ENCODE peak calls at places on chromosomes 7 and 10, in ten cellular contexts. A is T-cell; D is iPS-NIHi11; R is right cardiac atrium; W is HEK293T; M is HFF-Myc; K is HTR-8/SVneo; G is skeletal muscle cell; E is activated T-helper 9 cell treated with anti-CD3 and anti-CD28 coated beads, Interleukin-2, amount 50 U/mL, for 16 hours; C is mucosa of gallbladder. X is an unnamed sample.

GRCh38 chr10:131499566-131499965 is 188.0 kb upstream of the TCERG1L start:
- DNase-seq in C (no peak), A (no peak), E (no peak), R (no peak), G (no peak), D (no peak), W (no peak), K (no peak), M (no peak), X (no peak)

GRCh38 chr7:19916011-19916410 is 142.6 kb upstream of the TMEM196 start:
- DNase-seq in M (no peak), W (no peak), R (no peak), E (no peak), K (no peak), G (no peak), D (no peak), C (no peak), A (no peak), X (no peak)

GRCh38 chr7:151143261-151144015 is 24.1 kb downstream of the GBX1 start:
- DNase-seq in R (no peak), M (no peak), A (no peak), G (no peak), C (no peak), K (no peak), E (no peak), W (no peak), D (no peak), X (no peak)

GRCh38 chr10:102227050-102227449 is 951 bp downstream of the ELOVL3 start:
- DNase-seq in R (no peak), G (peak), W (no peak), M (no peak), C (no peak), A (no peak), D (no peak), K (no peak), E (no peak), X (no peak)

GRCh38 chr7:51727441-51727840 is 410.8 kb upstream of the COBL start:
- DNase-seq in M (no peak), G (no peak), D (no peak), K (no peak), W (no peak), R (no peak), A (no peak), C (no peak), E (no peak), X (no peak)

GRCh38 chr10:58731276-58731675 is 218.6 kb downstream of the BICC1 start:
- DNase-seq in W (no peak), R (no peak), G (no peak), C (no peak), M (no peak), K (no peak), A (no peak), D (no peak), E (no peak), X (no peak)

GRCh38 chr10:132921818-132922807 is 20.3 kb downstream of the CFAP46 start:
- DNase-seq in W (no peak), M (no peak), C (no peak), G (no peak), D (no peak), A (no peak), R (no peak), E (no peak), K (no peak), X (no peak)

GRCh38 chr10:83144461-83144860 is 994.8 kb upstream of the GHITM start:
- DNase-seq in E (no peak), R (no peak), A (no peak), W (no peak), G (no peak), K (no peak), C (no peak), M (no peak), D (no peak), X (no peak)

GRCh38 chr7:44348851-44349781 is 23.7 kb upstream of the CAMK2B start:
- DNase-seq in A (no peak), E (no peak), W (peak), R (no peak), G (no peak), C (no peak), D (peak), K (no peak), M (no peak), X (no peak)

GRCh38 chr7:149569025-149569725 is 71.6 kb upstream of the ZNF746 start:
- DNase-seq in K (no peak), W (no peak), G (no peak), E (no peak), R (no peak), D (no peak), M (no peak), A (no peak), C (no peak), X (no peak)

GRCh38 chr7:1229334-1229935 is 3.2 kb upstream of the UNCX start:
- DNase-seq in G (no peak), D (no peak), M (no peak), W (no peak), C (no peak), E (no peak), R (no peak), A (no peak), K (no peak), X (no peak)

GRCh38 chr7:64774204-64774842 is 19.9 kb upstream of the ZNF138 start:
- DNase-seq in E (no peak), G (no peak), M (no peak), K (no peak), A (no peak), R (no peak), C (no peak), D (no peak), W (no peak), X (no peak)

GRCh38 chr10:128209862-128210214 is 83.6 kb upstream of the MKI67 start:
- DNase-seq in A (no peak), M (no peak), D (no peak), W (no peak), E (no peak), C (no peak), G (no peak), R (peak), K (no peak), X (no peak)

GRCh38 chr7:74029991-74030415 is 2.0 kb downstream of the ELN start:
- DNase-seq in K (no peak), G (no peak), E (no peak), C (no peak), W (no peak), A (no peak), R (peak), M (no peak), D (no peak), X (no peak)

GRCh38 chr7:121259826-121260225 is 69.0 kb upstream of the WNT16 start:
- DNase-seq in E (no peak), C (no peak), K (no peak), G (no peak), A (no peak), D (no peak), W (no peak), R (no peak), M (no peak), X (no peak)

GRCh38 chr10:110423650-110424049 is 74.1 kb upstream of the DUSP5 start:
- DNase-seq in E (no peak), M (no peak), A (no peak), G (no peak), K (no peak), W (no peak), D (no peak), C (no peak), R (no peak), X (no peak)

GRCh38 chr7:152624218-152624617 is 51.7 kb downstream of the XRCC2 start:
- DNase-seq in E (no peak), K (no peak), R (no peak), C (no peak), A (no peak), M (no peak), W (no peak), D (no peak), G (no peak), X (no peak)

GRCh38 chr7:135980665-135981180 is 3.6 kb upstream of the MTPN start:
- DNase-seq in W (no peak), K (no peak), E (peak), M (peak), C (no peak), G (peak), A (peak), D (no peak), R (no peak), X (no peak)

GRCh38 chr7:30970594-30971094 is 6.9 kb downstream of the GHRHR start:
- DNase-seq in R (no peak), C (peak), E (no peak), M (no peak), W (peak), A (no peak), G (no peak), K (no peak), D (peak), X (no peak)

GRCh38 chr7:27088002-27088931 is 7.5 kb downstream of the HOXA1 start:
- DNase-seq in C (no peak), M (no peak), E (no peak), A (no peak), K (no peak), R (no peak), G (no peak), W (no peak), D (no peak), X (peak)

GRCh38 chr10:77490915-77491314 is 146.7 kb downstream of the KCNMA1 start:
- DNase-seq in R (no peak), D (no peak), W (no peak), G (no peak), K (no peak), C (no peak), A (no peak), E (no peak), M (no peak), X (no peak)

GRCh38 chr10:25064401-25064800 is 48.0 kb downstream of the THNSL1 start:
- DNase-seq in R (no peak), D (no peak), G (no peak), W (no peak), M (no peak), K (no peak), C (no peak), E (no peak), A (no peak), X (no peak)

GRCh38 chr10:67697646-67698245 is 1.8 kb upstream of the CTNNA3 start:
- DNase-seq in R (no peak), W (peak), C (no peak), D (peak), M (peak), E (no peak), K (peak), G (peak), A (peak), X (no peak)

GRCh38 chr10:62742447-62743105 is 61.9 kb upstream of the ADO start:
- DNase-seq in K (no peak), W (no peak), M (no peak), G (no peak), C (no peak), R (no peak), A (no peak), D (no peak), E (no peak), X (no peak)

GRCh38 chr7:51430480-51431086 is 114.0 kb upstream of the COBL start:
- DNase-seq in D (peak), W (peak), R (no peak), A (peak), C (peak), E (no peak), M (peak), K (peak), G (no peak), X (peak)

GRCh38 chr7:412731-413356 is 106.8 kb downstream of the PDGFA start:
- DNase-seq in R (peak), K (no peak), E (no peak), A (no peak), W (no peak), C (no peak), G (no peak), D (no peak), M (no peak), X (no peak)

GRCh38 chr7:149196705-149197171 is 1.4 kb downstream of the ZNF282 start:
- DNase-seq in G (no peak), D (no peak), M (no peak), K (no peak), C (no peak), A (no peak), E (no peak), R (no peak), W (peak), X (no peak)

GRCh38 chr10:7525314-7526016 is 114.6 kb upstream of the SFMBT2 start:
- DNase-seq in R (no peak), W (peak), D (peak), K (peak), G (peak), E (peak), C (peak), M (peak), A (peak), X (peak)

GRCh38 chr10:102813734-102814455 is 23.3 kb downstream of the CYP17A1 start:
- DNase-seq in D (no peak), R (peak), K (no peak), M (no peak), A (no peak), W (no peak), G (no peak), E (no peak), C (peak), X (no peak)

GRCh38 chr7:116380030-116380429 is 119.5 kb upstream of the CAV2 start:
- DNase-seq in E (no peak), M (no peak), W (no peak), K (no peak), C (no peak), G (no peak), R (no peak), A (no peak), D (no peak), X (no peak)